ENCODE peak calls at places on chromosomes 3 and 15, in five cellular contexts. R is tibial nerve, X is progenitor cell of endocrine pancreas, C is coronary artery, P is ovary. W is an unnamed sample.

GRCh38 chr3:55267206-55267930 is 219.7 kb downstream of the WNT5A start:
- DNase-seq in R (no peak), X (no peak), C (no peak), P (no peak), W (no peak)

GRCh38 chr3:154018100-154018696 is 103.0 kb upstream of the ARHGEF26 start:
- DNase-seq in R (no peak), X (peak; percentile 23), C (no peak), P (no peak), W (peak; percentile 63)

GRCh38 chr3:147620906-147621305 is 211.7 kb downstream of the ZIC1 start:
- DNase-seq in R (no peak), X (no peak), C (no peak), P (no peak), W (no peak)

GRCh38 chr15:25807063-25807462 is 56.1 kb downstream of the ATP10A start:
- DNase-seq in R (no peak), X (no peak), C (no peak), P (no peak), W (no peak)

GRCh38 chr3:141950572-141951493 is 74.4 kb downstream of the ATP1B3 start:
- DNase-seq in R (no peak), X (no peak), C (no peak), P (no peak), W (no peak)

GRCh38 chr3:56694852-56695563 is 11.9 kb upstream of the TASOR start:
- DNase-seq in R (no peak), X (no peak), C (no peak), P (no peak), W (no peak)

GRCh38 chr3:194266658-194267005 is 84.5 kb downstream of the CPN2 start:
- DNase-seq in R (no peak), X (no peak), C (peak; percentile 66), P (no peak), W (no peak)

GRCh38 chr3:29561651-29562050 is 280.8 kb downstream of the RBMS3 start:
- DNase-seq in R (no peak), X (no peak), C (no peak), P (no peak), W (no peak)

GRCh38 chr3:58188921-58189451 is 21.8 kb downstream of the DNASE1L3 start:
- DNase-seq in R (no peak), X (no peak), C (no peak), P (no peak), W (no peak)

GRCh38 chr3:4586381-4586780 is 93.2 kb downstream of the ITPR1 start:
- DNase-seq in R (no peak), X (no peak), C (no peak), P (no peak), W (no peak)

GRCh38 chr3:4583441-4583840 is 90.3 kb downstream of the ITPR1 start:
- DNase-seq in R (no peak), X (no peak), C (no peak), P (no peak), W (no peak)

GRCh38 chr3:4582634-4583033 is 89.5 kb downstream of the ITPR1 start:
- DNase-seq in R (no peak), X (no peak), C (no peak), P (no peak), W (no peak)

GRCh38 chr3:4587061-4587837 is 94.1 kb downstream of the ITPR1 start:
- DNase-seq in R (no peak), X (no peak), C (no peak), P (no peak), W (no peak)

GRCh38 chr3:4584537-4585249 is 91.5 kb downstream of the ITPR1 start:
- DNase-seq in R (no peak), X (no peak), C (no peak), P (peak; percentile 57), W (no peak)
- TF ChIP-seq CTCF in R (no peak), X (no peak), C (no peak), P (no peak), W (no peak)

DNA sequence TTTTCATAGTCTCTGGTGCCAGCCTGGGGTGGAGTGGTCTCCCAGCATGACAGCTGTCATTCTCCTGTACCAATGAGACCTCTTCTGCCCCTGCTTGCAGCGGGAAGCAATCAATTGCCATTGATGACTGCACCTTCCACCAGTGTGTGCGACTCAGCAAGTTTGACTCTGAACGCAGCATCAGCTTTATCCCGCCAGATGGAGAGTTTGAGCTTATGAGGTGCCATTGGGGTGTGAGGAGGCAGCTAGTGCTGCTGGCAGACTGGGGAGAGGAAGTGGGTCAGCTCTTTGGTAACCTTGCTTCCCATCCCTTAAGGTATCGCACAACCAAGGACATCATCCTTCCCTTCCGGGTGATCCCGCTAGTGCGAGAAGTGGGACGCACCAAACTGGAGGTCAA is 4.4 kb upstream of the ABCF3 start:
- DNase-seq in R (no peak), X (no peak), C (no peak), P (no peak), W (no peak)
- TF ChIP-seq CTCF in R (no peak), X (no peak), C (no peak), P (no peak), W (no peak)

GRCh38 chr15:60134609-60135008 is 130.5 kb downstream of the FOXB1 start:
- DNase-seq in R (no peak), X (no peak), C (no peak), P (no peak), W (no peak)
- TF ChIP-seq CTCF in R (no peak), X (no peak), C (no peak), P (no peak), W (no peak)

DNA sequence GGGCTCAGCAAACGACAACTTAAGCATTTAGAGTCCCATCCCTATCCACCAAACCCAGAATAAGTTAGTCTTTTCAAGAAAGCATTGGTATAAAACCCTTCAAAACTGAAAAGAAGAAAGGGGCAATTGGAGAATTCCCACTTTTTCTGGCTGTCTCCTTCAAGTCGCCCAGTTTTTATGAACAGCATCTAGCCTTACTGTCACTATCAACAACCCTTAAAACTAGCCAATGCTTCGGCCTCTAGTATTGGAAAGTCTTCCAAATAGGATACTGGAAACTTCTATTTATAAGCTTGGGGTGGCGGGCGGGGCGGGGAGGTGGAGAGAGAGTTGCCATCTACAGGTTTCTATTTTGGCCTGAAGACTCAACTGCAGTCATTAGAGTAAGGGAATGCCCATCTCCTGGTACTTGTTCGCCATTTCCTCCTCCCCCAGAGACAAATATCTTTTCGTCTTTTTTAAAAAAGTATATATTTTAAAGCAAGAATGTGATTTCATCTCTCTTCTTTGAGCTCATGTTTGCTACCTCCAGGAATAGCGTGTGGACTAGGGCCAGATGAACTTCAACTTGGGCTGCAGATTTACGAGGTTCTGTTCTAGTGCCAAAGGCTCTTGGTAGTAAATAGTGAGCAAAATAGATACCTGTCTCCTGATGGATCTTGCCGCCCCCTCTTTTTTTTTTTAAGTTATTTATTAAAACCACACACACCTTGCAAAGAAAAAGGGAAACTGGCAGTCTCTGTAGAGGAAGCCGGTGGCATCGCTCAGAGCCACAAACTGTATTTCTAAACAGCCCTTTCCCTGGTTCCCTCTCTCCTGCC is 2.7 kb downstream of the BCL6 start:
- DNase-seq in R (no peak), X (no peak), C (no peak), P (no peak), W (no peak)
- TF ChIP-seq CTCF in R (peak; percentile 19), X (no peak), C (peak; percentile 3), P (peak; percentile 4), W (no peak)

GRCh38 chr15:66008920-66009572 is 139.8 kb downstream of the RAB11A start:
- DNase-seq in R (no peak), X (no peak), C (no peak), P (no peak), W (no peak)

GRCh38 chr15:66006986-66007385 is 137.7 kb downstream of the RAB11A start:
- DNase-seq in R (no peak), X (no peak), C (no peak), P (no peak), W (no peak)

GRCh38 chr15:66004618-66005262 is 135.4 kb downstream of the RAB11A start:
- DNase-seq in R (no peak), X (peak; percentile 33), C (no peak), P (peak; percentile 40), W (peak; percentile 59)

GRCh38 chr15:66007663-66008262 is 138.5 kb downstream of the RAB11A start:
- DNase-seq in R (no peak), X (no peak), C (no peak), P (no peak), W (no peak)
- TF ChIP-seq CTCF in R (no peak), X (no peak), C (no peak), P (no peak), W (no peak)

GRCh38 chr15:80240261-80240660 is 11.8 kb downstream of the CTXND1 start:
- DNase-seq in R (no peak), X (no peak), C (peak; percentile 26), P (no peak), W (no peak)

GRCh38 chr15:80246425-80246894 is 5.6 kb downstream of the CTXND1 start:
- DNase-seq in R (no peak), X (no peak), C (peak; percentile 26), P (no peak), W (no peak)

GRCh38 chr15:80241508-80241907 is 10.5 kb downstream of the CTXND1 start:
- DNase-seq in R (no peak), X (no peak), C (peak; percentile 38), P (no peak), W (no peak)

GRCh38 chr15:80242802-80243201 is 9.2 kb downstream of the CTXND1 start:
- DNase-seq in R (no peak), X (no peak), C (no peak), P (no peak), W (no peak)

DNA sequence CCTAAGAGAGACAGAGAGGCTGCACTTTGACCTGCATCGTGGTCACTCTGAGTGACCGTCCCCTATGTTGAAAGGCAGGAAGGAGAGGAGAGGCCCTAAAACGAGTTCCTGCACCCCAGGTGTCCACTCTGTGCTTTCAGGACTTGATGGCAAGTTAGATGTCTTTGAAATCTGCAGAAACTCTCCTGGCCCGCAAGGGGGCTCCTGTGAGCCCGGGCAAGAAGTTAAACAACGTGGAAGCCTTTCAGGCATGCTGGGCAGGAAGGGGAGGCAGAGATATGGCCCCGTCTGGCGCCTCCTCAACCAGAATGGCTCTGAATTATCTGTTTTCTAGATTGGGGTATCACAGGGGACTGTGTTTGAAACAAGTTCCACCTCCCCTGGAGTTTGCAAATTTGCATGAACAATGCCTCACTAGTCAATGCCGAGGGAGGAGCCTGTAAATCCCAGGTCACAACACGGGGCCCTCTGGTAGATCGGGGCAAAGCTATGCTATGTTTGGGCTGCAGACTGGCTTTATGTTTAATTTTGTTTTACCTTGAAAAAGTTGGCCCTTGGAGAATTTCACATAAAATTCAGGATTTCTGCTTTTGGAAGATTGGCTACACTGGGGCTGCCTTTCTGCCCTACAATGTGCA is 9.8 kb downstream of the CTXND1 start:
- DNase-seq in R (no peak), X (peak; percentile 35), C (peak; percentile 24), P (no peak), W (peak; percentile 56)
- TF ChIP-seq CTCF in R (no peak), X (peak; percentile 75), C (no peak), P (no peak), W (peak; percentile 50)

GRCh38 chr3:72666444-72666755 is 181.8 kb downstream of the SHQ1 start:
- DNase-seq in R (no peak), X (no peak), C (no peak), P (no peak), W (no peak)
- TF ChIP-seq CTCF in R (no peak), X (no peak), C (no peak), P (no peak), W (no peak)

GRCh38 chr3:12901631-12902045 is 60.3 kb upstream of the RPL32 start:
- DNase-seq in R (no peak), X (no peak), C (no peak), P (no peak), W (no peak)
- TF ChIP-seq CTCF in R (no peak), X (no peak), C (no peak), P (no peak), W (no peak)

GRCh38 chr3:44883213-44883955 is 9.0 kb downstream of the TGM4 start:
- DNase-seq in R (no peak), X (no peak), C (peak; percentile 36), P (no peak), W (no peak)
- TF ChIP-seq CTCF in R (no peak), X (no peak), C (no peak), P (no peak), W (no peak)